ENCODE peak calls at places on chromosome 9, in ten cellular contexts. L, R, Y, H, E, W, P, Q, B and S are unnamed samples.

GRCh38 chr9:125878241-125878640 is 131.1 kb downstream of the PBX3 start:
- DNase-seq in L (peak; percentile 58), R (no peak), Y (no peak), H (peak; percentile 18), E (no peak), W (no peak), P (peak; percentile 11), Q (no peak), B (no peak), S (no peak)

GRCh38 chr9:134210511-134210907 is 46.1 kb upstream of the RNU6ATAC start:
- DNase-seq in L (no peak), R (no peak), Y (no peak), H (no peak), E (no peak), W (no peak), P (no peak), Q (no peak), B (no peak), S (no peak)

GRCh38 chr9:69963728-69964127 is 79.9 kb upstream of the MAMDC2 start:
- DNase-seq in L (no peak), R (no peak), Y (no peak), H (no peak), E (no peak), W (no peak), P (no peak), Q (no peak), B (no peak), S (no peak)

GRCh38 chr9:21994996-21995651 is 533 bp downstream of the CDKN2B-AS1 start:
- DNase-seq in L (peak; percentile 74), R (peak; percentile 76), Y (peak; percentile 85), H (no peak), E (peak; percentile 84), W (peak; percentile 63), P (no peak), Q (peak; percentile 61), B (peak; percentile 71), S (peak; percentile 85)

GRCh38 chr9:69223605-69224004 is 49.5 kb downstream of the TJP2 start:
- DNase-seq in L (peak; percentile 77), R (no peak), Y (peak; percentile 98), H (peak; percentile 51), E (no peak), W (no peak), P (peak; percentile 67), Q (no peak), B (no peak), S (no peak)

GRCh38 chr9:109092051-109092580 is 27.6 kb downstream of the TMEM245 start:
- DNase-seq in L (no peak), R (no peak), Y (no peak), H (no peak), E (no peak), W (no peak), P (no peak), Q (no peak), B (no peak), S (no peak)

GRCh38 chr9:92759990-92760893 is 4.4 kb downstream of the BICD2 start:
- DNase-seq in L (no peak), R (no peak), Y (no peak), H (no peak), E (peak; percentile 94), W (no peak), P (no peak), Q (no peak), B (no peak), S (no peak)

GRCh38 chr9:78215706-78216105 is 20.2 kb upstream of the CEP78 start:
- DNase-seq in L (no peak), R (no peak), Y (peak; percentile 53), H (no peak), E (no peak), W (no peak), P (no peak), Q (no peak), B (no peak), S (no peak)

GRCh38 chr9:96344458-96345180 is 38.9 kb downstream of the SLC35D2 start:
- DNase-seq in L (peak; percentile 97), R (no peak), Y (peak; percentile 85), H (peak; percentile 90), E (no peak), W (peak; percentile 67), P (peak; percentile 88), Q (no peak), B (no peak), S (no peak)